ENCODE peak calls at places on chromosomes 7 and 10, in six cellular contexts. S is A549, F is NB4, M is endothelial cell of umbilical vein, B is K562, Q is GM12878. D is an unnamed sample.

GRCh38 chr7:148334959-148335577 is 255.5 kb upstream of the C7orf33 start:
- DNase-seq in S (no peak), F (no peak), M (no peak), B (no peak), Q (no peak), D (no peak)

GRCh38 chr10:98555011-98555619 is 108.4 kb upstream of the HPS1 start:
- DNase-seq in S (no peak), F (no peak), M (peak; percentile 41), B (no peak), Q (no peak), D (no peak)

GRCh38 chr7:44977304-44977858 is 1.4 kb downstream of the MYO1G start:
- DNase-seq in S (no peak), F (peak; percentile 97), M (no peak), B (no peak), Q (no peak), D (no peak)

GRCh38 chr10:49594594-49594993 is 15.5 kb upstream of the SLC18A3 start:
- DNase-seq in S (peak; percentile 71), F (peak; percentile 68), M (peak; percentile 65), B (peak; percentile 73), Q (no peak), D (peak; percentile 54)

GRCh38 chr10:24957624-24958435 is 5.4 kb upstream of the PRTFDC1 start:
- DNase-seq in S (peak; percentile 28), F (no peak), M (peak; percentile 80), B (no peak), Q (no peak), D (no peak)

GRCh38 chr7:148540041-148540738 is 50.4 kb upstream of the C7orf33 start:
- DNase-seq in S (peak; percentile 44), F (no peak), M (no peak), B (no peak), Q (no peak), D (no peak)

GRCh38 chr7:155804431-155804831 is 7.8 kb downstream of the SHH start:
- DNase-seq in S (no peak), F (peak; percentile 46), M (no peak), B (no peak), Q (no peak), D (no peak)

GRCh38 chr7:150450491-150450992 is at the start of gene GIMAP8:
- DNase-seq in S (no peak), F (peak; percentile 45), M (peak; percentile 81), B (no peak), Q (no peak), D (no peak)

GRCh38 chr7:108247646-108248045 is 117.5 kb upstream of the LAMB4 start:
- DNase-seq in S (no peak), F (no peak), M (peak; percentile 52), B (no peak), Q (no peak), D (no peak)

GRCh38 chr7:148084138-148084537 is 506.4 kb upstream of the C7orf33 start:
- DNase-seq in S (no peak), F (peak; percentile 63), M (no peak), B (peak; percentile 57), Q (no peak), D (peak; percentile 27)

GRCh38 chr7:93150200-93150835 is 2.1 kb upstream of the SAMD9L start:
- DNase-seq in S (no peak), F (peak; percentile 28), M (no peak), B (no peak), Q (no peak), D (no peak)

GRCh38 chr7:135685306-135686084 is 23.2 kb downstream of the STMP1 start:
- DNase-seq in S (no peak), F (no peak), M (no peak), B (no peak), Q (no peak), D (no peak)

GRCh38 chr7:68246189-68246633 is 1249.6 kb downstream of the TYW1 start:
- DNase-seq in S (no peak), F (no peak), M (no peak), B (no peak), Q (no peak), D (no peak)

DNA sequence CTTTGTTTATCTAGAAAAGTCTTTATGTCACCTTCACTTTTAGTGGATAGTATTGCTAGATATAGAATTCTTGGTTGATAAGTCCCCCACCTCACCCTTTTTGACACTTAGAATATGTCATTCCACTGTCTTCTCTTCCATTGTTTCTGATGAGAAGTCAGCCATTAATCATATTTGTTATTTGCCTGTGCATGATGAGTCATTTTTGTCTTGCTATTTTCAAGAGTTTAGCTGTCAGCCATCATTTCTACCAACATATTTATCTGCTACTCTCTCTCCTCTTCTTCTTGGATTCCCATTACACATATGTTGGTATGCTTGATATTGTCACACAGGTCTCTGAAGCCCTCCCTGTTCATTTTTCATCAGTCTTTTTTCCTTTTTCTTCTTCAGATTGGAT is 160.8 kb upstream of the TCF7L2 start:
- DNase-seq in S (no peak), F (no peak), M (no peak), B (no peak), Q (no peak), D (no peak)
- TF ChIP-seq MYC in S (no peak), F (no peak), M (no peak), B (no peak), Q (no peak), D (no peak)

GRCh38 chr7:80918406-80918805 is 445 bp downstream of the SEMA3C start:
- DNase-seq in S (no peak), F (peak; percentile 12), M (no peak), B (no peak), Q (no peak), D (no peak)
- TF ChIP-seq MYC in S (no peak), F (no peak), M (no peak), B (no peak), Q (no peak), D (no peak)

GRCh38 chr10:48252354-48252650 is 22.2 kb downstream of the FRMPD2 start:
- DNase-seq in S (no peak), F (no peak), M (no peak), B (no peak), Q (no peak), D (no peak)

GRCh38 chr10:48253970-48254657 is 20.4 kb downstream of the FRMPD2 start:
- DNase-seq in S (no peak), F (no peak), M (peak; percentile 78), B (no peak), Q (no peak), D (no peak)

GRCh38 chr10:48255722-48256121 is 18.8 kb downstream of the FRMPD2 start:
- DNase-seq in S (no peak), F (no peak), M (no peak), B (no peak), Q (no peak), D (no peak)

GRCh38 chr10:48257407-48257961 is 17.0 kb downstream of the FRMPD2 start:
- DNase-seq in S (no peak), F (no peak), M (no peak), B (no peak), Q (no peak), D (no peak)

GRCh38 chr10:48254745-48255144 is 19.8 kb downstream of the FRMPD2 start:
- DNase-seq in S (no peak), F (no peak), M (no peak), B (no peak), Q (no peak), D (no peak)
- TF ChIP-seq MYC in S (no peak), F (no peak), M (no peak), B (no peak), Q (no peak), D (no peak)

DNA sequence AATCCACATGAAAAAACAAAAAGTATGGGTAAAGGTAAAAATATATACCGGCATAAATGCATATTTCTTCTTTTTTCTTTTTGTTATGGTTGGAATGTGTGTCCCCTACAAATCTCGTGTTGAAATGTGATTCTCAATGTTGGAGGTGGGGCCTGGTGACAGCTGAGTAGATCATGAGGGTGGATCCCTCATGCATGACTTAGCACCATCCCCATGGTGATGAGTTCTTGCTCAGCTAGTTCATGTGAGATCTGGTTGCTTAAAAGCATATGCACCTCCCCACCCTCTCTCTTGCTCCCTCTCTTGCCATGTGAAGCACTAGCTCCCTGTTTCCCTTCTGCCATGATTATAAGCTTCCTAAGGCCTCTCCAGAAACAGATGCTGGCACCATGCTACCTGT is 93.3 kb downstream of the HYCC1 start:
- DNase-seq in S (no peak), F (no peak), M (no peak), B (peak; percentile 32), Q (no peak), D (no peak)
- TF ChIP-seq MYC in S (no peak), F (no peak), M (no peak), B (no peak), Q (no peak), D (no peak)

GRCh38 chr10:91410638-91411367 is 659 bp downstream of the HECTD2 start:
- DNase-seq in S (peak; percentile 53), F (peak; percentile 9), M (peak; percentile 57), B (peak; percentile 57), Q (no peak), D (no peak)
- TF ChIP-seq MYC in S (no peak), F (no peak), M (no peak), B (no peak), Q (no peak), D (no peak)

GRCh38 chr10:119104653-119105024 is 726 bp downstream of the DENND10 start:
- DNase-seq in S (no peak), F (peak; percentile 53), M (peak; percentile 50), B (peak; percentile 15), Q (no peak), D (no peak)
- TF ChIP-seq MYC in S (no peak), F (no peak), M (no peak), B (no peak), Q (no peak), D (no peak)

GRCh38 chr7:21193895-21194294 is 234.0 kb upstream of the SP4 start:
- DNase-seq in S (no peak), F (no peak), M (no peak), B (no peak), Q (no peak), D (no peak)

GRCh38 chr7:21185866-21186265 is 242.0 kb upstream of the SP4 start:
- DNase-seq in S (no peak), F (no peak), M (no peak), B (no peak), Q (no peak), D (no peak)

GRCh38 chr7:21194936-21195335 is 232.9 kb upstream of the SP4 start:
- DNase-seq in S (no peak), F (no peak), M (no peak), B (no peak), Q (no peak), D (no peak)

GRCh38 chr7:21192662-21193061 is 235.2 kb upstream of the SP4 start:
- DNase-seq in S (no peak), F (no peak), M (peak; percentile 17), B (no peak), Q (no peak), D (no peak)

GRCh38 chr7:21191317-21192073 is 236.4 kb upstream of the SP4 start:
- DNase-seq in S (no peak), F (no peak), M (no peak), B (no peak), Q (no peak), D (no peak)
- TF ChIP-seq MYC in S (no peak), F (no peak), M (no peak), B (no peak), Q (no peak), D (no peak)